ENCODE peak calls at places on chromosomes 16 and 17, in seven cellular contexts. K is esophagus muscularis mucosa, H is stomach, P is sigmoid colon, V is transverse colon, S is endothelial cell of umbilical vein, F is HCT116. C is an unnamed sample.

GRCh38 chr17:1112875-1113274 is 66.9 kb downstream of the ABR start:
- DNase-seq in S (no peak), K (no peak), V (no peak), H (no peak), P (no peak), F (no peak), C (no peak)

GRCh38 chr17:44108440-44109311 is 14.8 kb downstream of the HDAC5 start:
- DNase-seq in F (no peak), K (peak; percentile 95), P (peak; percentile 98), H (peak; percentile 65), V (peak; percentile 79), S (no peak), C (peak; percentile 86)

GRCh38 chr16:68749424-68749823 is 12.3 kb downstream of the CDH1 start:
- DNase-seq in K (no peak), V (no peak), P (no peak), H (no peak), F (no peak), S (no peak), C (no peak)

GRCh38 chr17:65455972-65456343 is 105.5 kb downstream of the AXIN2 start:
- DNase-seq in S (peak; percentile 20), P (no peak), V (peak; percentile 35), K (no peak), F (no peak), H (no peak), C (no peak)

GRCh38 chr17:11618861-11619566 is 20.7 kb downstream of the DNAH9 start:
- DNase-seq in V (peak; percentile 86), K (no peak), F (no peak), H (peak; percentile 87), P (no peak), S (no peak), C (no peak)

GRCh38 chr17:61309857-61310256 is 89.8 kb upstream of the TBX2 start:
- DNase-seq in F (no peak), K (no peak), P (no peak), S (no peak), H (no peak), V (no peak), C (no peak)

GRCh38 chr17:28725660-28726395 is at the start of gene TLCD1:
- DNase-seq in F (no peak), P (peak; percentile 84), K (no peak), V (peak; percentile 73), H (peak; percentile 73), S (peak; percentile 58), C (peak; percentile 88)

GRCh38 chr17:39781028-39781800 is 43.5 kb downstream of the GRB7 start:
- DNase-seq in K (no peak), P (no peak), F (no peak), H (no peak), V (no peak), S (peak; percentile 21), C (no peak)

GRCh38 chr17:48591435-48592077 is 1.5 kb upstream of the HOXB3 start:
- DNase-seq in F (no peak), S (no peak), H (no peak), V (no peak), P (no peak), K (no peak), C (no peak)

GRCh38 chr17:28524476-28525415 is 18.6 kb downstream of the FOXN1 start:
- DNase-seq in K (no peak), V (peak; percentile 61), P (no peak), H (peak; percentile 89), S (no peak), F (no peak), C (no peak)

GRCh38 chr17:59964455-59965328 is at the start of gene RNFT1:
- DNase-seq in F (peak; percentile 72), V (peak; percentile 95), S (peak; percentile 78), H (peak; percentile 95), K (peak; percentile 96), P (peak; percentile 94), C (peak; percentile 93)
- TF ChIP-seq POLR2AphosphoS5 in F (peak; percentile 96), V (peak; percentile 70), S (peak; percentile 86), H (peak; percentile 46), K (peak; percentile 64), P (peak; percentile 47), C (no peak)

GRCh38 chr16:50282010-50282538 is 15.7 kb downstream of the ADCY7 start:
- DNase-seq in F (no peak), K (no peak), H (peak; percentile 69), S (no peak), V (peak; percentile 84), P (peak; percentile 82), C (no peak)
- H3K27ac ChIP-seq in F (no peak overlapping the region), K (peak overlapping the region; percentile 48), H (no peak overlapping the region), S (no peak overlapping the region), V (peak overlapping the region; percentile 37), P (peak overlapping the region; percentile 41), C (peak overlapping the region; percentile 70)

DNA sequence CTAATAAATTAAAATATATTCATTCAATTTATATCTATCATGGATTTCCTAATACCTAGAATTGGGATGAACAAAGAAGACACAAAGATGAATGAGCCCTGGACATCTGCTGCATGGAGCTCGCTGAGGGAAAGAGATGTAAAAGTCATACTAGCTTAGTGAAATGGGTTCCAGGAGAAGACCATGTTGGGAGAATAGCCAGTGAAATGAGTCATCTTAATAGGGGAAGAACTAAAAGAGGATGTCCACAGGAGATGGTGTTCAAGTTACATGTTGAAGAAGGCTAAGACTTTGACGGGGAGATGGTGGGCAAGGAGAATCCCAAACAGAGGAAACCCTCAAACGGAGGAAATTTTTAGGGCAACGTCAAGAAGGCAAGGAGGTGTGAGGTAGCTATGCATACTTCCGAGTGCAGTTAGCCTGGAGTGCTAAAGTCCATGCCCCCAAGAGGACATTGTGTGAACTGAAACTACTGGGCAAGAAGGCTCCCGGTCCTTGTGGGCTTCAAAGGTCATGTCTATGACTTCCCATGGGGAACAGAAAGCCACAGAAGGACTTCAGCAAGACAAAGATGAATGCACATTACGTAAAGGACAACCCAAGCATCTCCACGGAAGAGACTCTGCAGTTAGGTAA is 220.5 kb upstream of the CDH11 start:
- DNase-seq in S (no peak), F (no peak), K (no peak), V (no peak), H (no peak), P (no peak), C (no peak)
- H3K4me3 ChIP-seq in S (no peak overlapping the region), F (no peak overlapping the region), K (no peak overlapping the region), V (no peak overlapping the region), H (no peak overlapping the region), P (no peak overlapping the region), C (no peak overlapping the region)

GRCh38 chr16:23843143-23843542 is 7.4 kb downstream of the PRKCB start:
- DNase-seq in F (no peak), V (no peak), K (no peak), H (no peak), S (no peak), P (no peak), C (no peak)

GRCh38 chr16:23840310-23840709 is 4.5 kb downstream of the PRKCB start:
- DNase-seq in F (no peak), V (no peak), S (no peak), H (no peak), P (no peak), K (no peak), C (no peak)

GRCh38 chr16:23838485-23839142 is 2.8 kb downstream of the PRKCB start:
- DNase-seq in F (no peak), S (no peak), V (no peak), H (no peak), P (no peak), K (no peak), C (no peak)

GRCh38 chr16:23837553-23838308 is 1.9 kb downstream of the PRKCB start:
- DNase-seq in K (no peak), F (no peak), V (no peak), S (no peak), H (no peak), P (no peak), C (no peak)

DNA sequence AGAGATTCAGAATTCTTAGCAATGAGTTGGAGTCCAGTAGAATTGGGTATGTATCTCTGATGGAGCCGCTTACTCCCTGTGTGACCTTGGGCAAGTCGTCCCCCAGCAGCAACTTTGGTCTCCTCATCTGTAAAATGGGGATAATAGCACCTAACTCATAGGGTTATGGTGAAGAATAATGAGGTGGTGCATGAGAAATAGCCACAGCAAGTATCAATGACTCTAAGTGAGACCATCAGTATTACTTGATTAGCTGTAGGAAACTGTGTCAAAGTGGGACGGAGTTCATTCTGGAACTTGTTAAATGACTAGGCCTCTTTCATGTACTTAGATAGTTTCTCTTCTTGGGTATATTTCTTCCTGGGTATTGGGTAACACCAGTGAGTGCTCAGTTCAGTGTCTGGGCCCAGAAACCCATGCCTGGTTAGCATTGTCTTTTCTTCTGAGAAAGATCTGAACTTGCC is 6.4 kb downstream of the PRKCB start:
- DNase-seq in S (no peak), P (no peak), F (no peak), H (no peak), V (no peak), K (no peak), C (no peak)
- TF ChIP-seq POLR2AphosphoS5 in S (no peak), P (no peak), F (no peak), H (no peak), V (no peak), K (no peak), C (no peak)

GRCh38 chr17:64368277-64368676 is 22.4 kb downstream of the PECAM1 start:
- DNase-seq in F (no peak), S (no peak), K (no peak), V (no peak), H (no peak), P (no peak), C (no peak)

GRCh38 chr17:64369007-64369893 is 21.4 kb downstream of the PECAM1 start:
- DNase-seq in K (no peak), H (no peak), V (no peak), P (peak; percentile 38), S (no peak), F (no peak), C (no peak)

GRCh38 chr17:64378890-64379354 is 11.7 kb downstream of the PECAM1 start:
- DNase-seq in H (peak; percentile 32), F (no peak), K (no peak), S (peak; percentile 83), V (peak; percentile 55), P (no peak), C (no peak)

GRCh38 chr17:64377769-64378282 is 12.8 kb downstream of the PECAM1 start:
- DNase-seq in V (no peak), F (no peak), S (peak; percentile 57), H (no peak), K (no peak), P (no peak), C (no peak)

GRCh38 chr17:64373722-64374121 is 16.9 kb downstream of the PECAM1 start:
- DNase-seq in S (no peak), K (no peak), P (no peak), H (no peak), F (no peak), V (no peak), C (no peak)
- H3K27ac ChIP-seq in S (no peak overlapping the region), K (no peak overlapping the region), P (no peak overlapping the region), H (no peak overlapping the region), F (no peak overlapping the region), V (no peak overlapping the region), C (no peak overlapping the region)

C was measured in suprapubic skin.